ENCODE peak calls at places on chromosomes 2 and 18, in six cellular contexts. R is Caco-2, T is Panc1, F is cardiac muscle cell, K is fibroblast of lung, S is astrocyte. H is an unnamed sample.

GRCh38 chr2:230664128-230664527 is 48.5 kb upstream of the CAB39 start:
- DNase-seq in R (no peak), T (no peak), F (no peak), K (peak; percentile 74), S (peak; percentile 58), H (no peak)

GRCh38 chr2:6454286-6454990 is 411.3 kb downstream of the CMPK2 start:
- DNase-seq in R (no peak), T (no peak), F (no peak), K (peak; percentile 8), S (peak; percentile 3), H (no peak)

GRCh38 chr2:167420261-167420660 is 532.0 kb downstream of the XIRP2 start:
- DNase-seq in R (no peak), T (no peak), F (no peak), K (peak; percentile 50), S (peak; percentile 46), H (no peak)

GRCh38 chr18:62828091-62828640 is 112.8 kb downstream of the PHLPP1 start:
- DNase-seq in R (no peak), T (no peak), F (no peak), K (peak; percentile 45), S (peak; percentile 41), H (no peak)

GRCh38 chr2:71578665-71579371 is 125.5 kb downstream of the DYSF start:
- DNase-seq in R (no peak), T (no peak), F (no peak), K (peak; percentile 20), S (no peak), H (no peak)

GRCh38 chr2:18719978-18720775 is 130.8 kb upstream of the NT5C1B start:
- DNase-seq in R (no peak), T (no peak), F (no peak), K (peak; percentile 61), S (peak; percentile 46), H (no peak)

GRCh38 chr2:162172802-162173201 is 20.8 kb upstream of the GCG start:
- DNase-seq in R (no peak), T (no peak), F (no peak), K (no peak), S (no peak), H (no peak)

GRCh38 chr2:28403388-28403956 is 10.8 kb downstream of the FOSL2 start:
- DNase-seq in R (no peak), T (no peak), F (no peak), K (no peak), S (no peak), H (no peak)

GRCh38 chr2:237505188-237505939 is 18.3 kb downstream of the MLPH start:
- DNase-seq in R (no peak), T (no peak), F (no peak), K (no peak), S (no peak), H (no peak)

GRCh38 chr2:36663851-36664715 is 32.4 kb upstream of the VIT start:
- DNase-seq in R (no peak), T (peak; percentile 74), F (peak; percentile 64), K (peak; percentile 69), S (peak; percentile 41), H (peak; percentile 59)

GRCh38 chr2:27220091-27220490 is 2.9 kb downstream of the CAD start:
- DNase-seq in R (no peak), T (no peak), F (no peak), K (no peak), S (no peak), H (no peak)

GRCh38 chr2:27218614-27219013 is 1.4 kb downstream of the CAD start:
- DNase-seq in R (no peak), T (no peak), F (no peak), K (no peak), S (no peak), H (no peak)

GRCh38 chr2:27217173-27218121 is at the start of gene CAD:
- DNase-seq in R (peak; percentile 87), T (no peak), F (peak; percentile 93), K (peak; percentile 85), S (peak; percentile 65), H (peak; percentile 98)

GRCh38 chr2:27214936-27215335 is 2.2 kb upstream of the CAD start:
- DNase-seq in R (no peak), T (no peak), F (no peak), K (no peak), S (no peak), H (no peak)

DNA sequence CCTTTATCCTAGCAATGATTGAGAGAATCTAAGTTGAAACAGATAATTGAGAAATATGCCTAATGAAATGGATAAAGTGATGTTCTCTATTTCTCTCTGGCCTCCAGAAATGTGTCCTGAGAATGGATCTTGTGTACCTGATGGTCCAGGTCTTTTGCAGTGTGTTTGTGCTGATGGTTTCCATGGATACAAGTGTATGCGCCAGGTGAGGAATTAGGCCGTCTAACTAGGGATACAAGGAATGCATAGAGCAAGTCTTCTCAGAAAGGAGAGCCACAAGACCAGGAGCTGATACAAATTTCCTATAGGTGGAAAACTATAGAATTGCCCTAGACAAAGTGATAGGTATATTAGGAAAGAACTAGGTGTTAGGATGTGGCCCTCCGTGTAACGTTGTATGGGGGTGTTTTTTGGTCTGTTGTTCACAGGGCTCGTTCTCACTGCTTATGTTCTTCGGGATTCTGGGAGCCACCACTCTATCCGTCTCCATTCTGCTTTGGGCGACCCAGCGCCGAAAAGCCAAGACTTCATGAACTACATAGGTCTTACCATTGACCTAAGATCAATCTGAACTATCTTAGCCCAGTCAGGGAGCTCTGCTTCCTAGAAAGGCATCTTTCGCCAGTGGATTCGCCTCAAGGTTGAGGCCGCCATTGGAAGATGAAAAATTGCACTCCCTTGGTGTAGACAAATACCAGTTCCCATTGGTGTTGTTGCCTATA is 592 bp upstream of the CAD start:
- DNase-seq in R (no peak), T (no peak), F (no peak), K (no peak), S (no peak), H (peak; percentile 60)
- H3K4me3 ChIP-seq in R (peak overlapping the region; percentile 88), T (peak overlapping the region; percentile 78), F (peak overlapping the region; percentile 42), K (peak overlapping the region; percentile 40), S (peak overlapping the region; percentile 66), H (peak overlapping the region; percentile 6)

GRCh38 chr2:23320058-23320457 is 64.9 kb upstream of the KLHL29 start:
- DNase-seq in R (no peak), T (no peak), F (no peak), K (no peak), S (no peak), H (no peak)

GRCh38 chr2:23326322-23326721 is 58.7 kb upstream of the KLHL29 start:
- DNase-seq in R (no peak), T (no peak), F (no peak), K (no peak), S (no peak), H (no peak)

GRCh38 chr2:23322813-23323212 is 62.2 kb upstream of the KLHL29 start:
- DNase-seq in R (no peak), T (no peak), F (no peak), K (no peak), S (no peak), H (no peak)

GRCh38 chr2:23324281-23324680 is 60.7 kb upstream of the KLHL29 start:
- DNase-seq in R (no peak), T (no peak), F (no peak), K (no peak), S (no peak), H (no peak)

GRCh38 chr2:23321767-23322166 is 63.2 kb upstream of the KLHL29 start:
- DNase-seq in R (no peak), T (no peak), F (no peak), K (no peak), S (no peak), H (no peak)
- H3K27me3 ChIP-seq in R (no peaks in the 10 kb centered on the region), T (peaks cover 23% of the 10 kb centered on the region), F (peaks cover 7% of the 10 kb centered on the region), K (no peaks in the 10 kb centered on the region), S (no peaks in the 10 kb centered on the region), H (no peaks in the 10 kb centered on the region)

DNA sequence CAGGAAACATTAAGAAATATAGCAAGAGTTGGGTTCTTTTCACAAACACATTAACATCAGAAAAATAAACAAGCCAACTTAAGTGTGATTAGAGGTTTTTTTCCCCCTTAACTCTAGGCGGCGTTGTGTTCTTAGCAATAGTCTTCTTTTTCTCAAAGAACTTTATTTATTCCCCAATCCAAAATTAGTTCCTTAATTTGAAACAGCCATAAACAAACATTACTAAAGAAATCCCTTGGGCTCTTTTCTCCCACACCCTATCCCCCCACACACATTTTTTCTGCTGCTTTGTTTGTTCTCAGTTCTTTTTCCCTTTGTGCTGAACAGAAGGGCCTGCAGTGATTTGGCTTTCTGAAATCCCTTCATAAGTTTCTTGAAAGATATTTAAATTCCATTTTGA is 13.2 kb upstream of the MYO1B start:
- DNase-seq in R (no peak), T (no peak), F (no peak), K (peak; percentile 35), S (no peak), H (no peak)
- H3K36me3 ChIP-seq in R (no peaks in the 10 kb centered on the region), T (no peaks in the 10 kb centered on the region), F (no peaks in the 10 kb centered on the region), K (no peaks in the 10 kb centered on the region), S (no peaks in the 10 kb centered on the region), H (no peaks in the 10 kb centered on the region)

GRCh38 chr2:205683179-205683978 is 1.1 kb downstream of the NRP2 start:
- DNase-seq in R (no peak), T (no peak), F (no peak), K (peak; percentile 63), S (peak; percentile 61), H (no peak)
- H3K4me3 ChIP-seq in R (peak overlapping the region; percentile 67), T (peak overlapping the region; percentile 53), F (peak overlapping the region; percentile 69), K (peak overlapping the region; percentile 69), S (peak overlapping the region; percentile 80), H (peak overlapping the region; percentile 81)

GRCh38 chr2:120004254-120004653 is 8.6 kb upstream of the EPB41L5 start:
- DNase-seq in R (no peak), T (no peak), F (no peak), K (no peak), S (no peak), H (no peak)

GRCh38 chr2:120005834-120006521 is 6.9 kb upstream of the EPB41L5 start:
- DNase-seq in R (no peak), T (no peak), F (no peak), K (no peak), S (no peak), H (no peak)

GRCh38 chr2:119996148-119996547 is 16.7 kb upstream of the EPB41L5 start:
- DNase-seq in R (no peak), T (no peak), F (no peak), K (no peak), S (no peak), H (no peak)

GRCh38 chr2:120001461-120001860 is 11.4 kb upstream of the EPB41L5 start:
- DNase-seq in R (no peak), T (no peak), F (no peak), K (no peak), S (no peak), H (no peak)
- H3K27me3 ChIP-seq in R (no peaks in the 10 kb centered on the region), T (no peaks in the 10 kb centered on the region), F (no peaks in the 10 kb centered on the region), K (no peaks in the 10 kb centered on the region), S (no peaks in the 10 kb centered on the region), H (no peaks in the 10 kb centered on the region)

DNA sequence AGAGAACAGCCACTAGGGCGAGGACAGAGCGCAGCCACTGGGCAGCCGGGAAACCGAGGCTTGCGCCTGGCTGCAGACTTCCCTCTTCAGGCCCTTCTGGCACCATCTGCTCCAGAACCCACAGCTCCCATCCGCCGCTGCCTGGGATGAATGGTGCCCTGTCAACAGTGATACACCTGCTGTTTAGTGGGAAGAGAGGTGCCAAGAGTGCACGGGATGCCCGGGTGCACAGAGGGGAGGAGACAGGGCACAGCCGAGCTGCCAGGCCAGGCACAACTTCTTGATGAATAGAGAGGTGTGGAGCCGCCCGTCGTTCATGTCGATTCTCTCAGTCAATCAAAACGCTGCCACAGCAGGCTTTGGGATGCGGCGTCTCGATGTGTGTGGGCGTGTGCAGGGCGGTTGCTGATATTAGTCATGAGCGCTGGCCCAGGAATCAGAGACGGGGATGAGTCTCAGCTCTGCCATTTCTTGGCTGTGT is 39.5 kb downstream of the RRM2 start:
- DNase-seq in R (no peak), T (no peak), F (no peak), K (peak; percentile 82), S (peak; percentile 71), H (peak; percentile 37)
- H3K36me3 ChIP-seq in R (no peaks in the 10 kb centered on the region), T (no peaks in the 10 kb centered on the region), F (no peaks in the 10 kb centered on the region), K (no peaks in the 10 kb centered on the region), S (no peaks in the 10 kb centered on the region), H (no peaks in the 10 kb centered on the region)